ENCODE peak calls at places on chromosome 18, in four cellular contexts. One of them, this sample, is unnamed.

GRCh38 chr18:27017901-27018500 is 152.5 kb upstream of the AQP4 start:
- DNase-seq in HFF-Myc: no peak
- DNase-seq in sigmoid colon: no peak
- DNase-seq in spleen: no peak
- DNase-seq in this sample: peak; percentile 8

GRCh38 chr18:63025251-63025710 is 294.3 kb downstream of the BCL2 start:
- DNase-seq in HFF-Myc: no peak
- DNase-seq in sigmoid colon: no peak
- DNase-seq in spleen: peak; percentile 59
- DNase-seq in this sample: no peak

GRCh38 chr18:12767580-12768155 is 64.8 kb downstream of the PSMG2 start:
- DNase-seq in HFF-Myc: no peak
- DNase-seq in sigmoid colon: no peak
- DNase-seq in spleen: no peak
- DNase-seq in this sample: no peak

GRCh38 chr18:43159091-43159490 is 43.6 kb upstream of the RIT2 start:
- DNase-seq in HFF-Myc: no peak
- DNase-seq in sigmoid colon: no peak
- DNase-seq in spleen: no peak
- DNase-seq in this sample: no peak

GRCh38 chr18:75238786-75239185 is 28.2 kb downstream of the TSHZ1 start:
- DNase-seq in spleen: no peak
- DNase-seq in HFF-Myc: no peak
- DNase-seq in sigmoid colon: no peak
- DNase-seq in this sample: no peak

GRCh38 chr18:63676526-63676925 is 14.8 kb upstream of the SERPINB3 start:
- DNase-seq in sigmoid colon: no peak
- DNase-seq in spleen: no peak
- DNase-seq in HFF-Myc: no peak
- DNase-seq in this sample: peak; percentile 28

GRCh38 chr18:67151366-67151765 is 365.2 kb downstream of the DSEL start:
- DNase-seq in sigmoid colon: no peak
- DNase-seq in HFF-Myc: no peak
- DNase-seq in spleen: no peak
- DNase-seq in this sample: no peak

GRCh38 chr18:74489631-74490030 is 6.5 kb upstream of the CNDP2 start:
- DNase-seq in spleen: no peak
- DNase-seq in HFF-Myc: peak; percentile 37
- DNase-seq in sigmoid colon: no peak
- DNase-seq in this sample: no peak

GRCh38 chr18:74544898-74545297 is 10.6 kb downstream of the CNDP1 start:
- DNase-seq in spleen: no peak
- DNase-seq in HFF-Myc: no peak
- DNase-seq in sigmoid colon: no peak
- DNase-seq in this sample: no peak

GRCh38 chr18:3269241-3269640 is 7.3 kb downstream of the MYL12B start:
- DNase-seq in sigmoid colon: no peak
- DNase-seq in HFF-Myc: no peak
- DNase-seq in spleen: no peak
- DNase-seq in this sample: no peak

GRCh38 chr18:46418657-46419260 is 238.3 kb downstream of the LOXHD1 start:
- DNase-seq in sigmoid colon: no peak
- DNase-seq in spleen: no peak
- DNase-seq in HFF-Myc: no peak
- DNase-seq in this sample: no peak

GRCh38 chr18:44758821-44759624 is 78.3 kb downstream of the SETBP1 start:
- DNase-seq in HFF-Myc: no peak
- DNase-seq in spleen: no peak
- DNase-seq in sigmoid colon: no peak
- DNase-seq in this sample: peak; percentile 78

GRCh38 chr18:32929213-32929612 is 156.4 kb upstream of the KLHL14 start:
- DNase-seq in spleen: no peak
- DNase-seq in HFF-Myc: no peak
- DNase-seq in sigmoid colon: no peak
- DNase-seq in this sample: no peak

GRCh38 chr18:2881490-2882195 is 34.8 kb downstream of the EMILIN2 start:
- DNase-seq in spleen: no peak
- DNase-seq in HFF-Myc: no peak
- DNase-seq in sigmoid colon: peak; percentile 85
- DNase-seq in this sample: no peak

GRCh38 chr18:54671291-54671881 is 80.3 kb downstream of the DYNAP start:
- DNase-seq in sigmoid colon: no peak
- DNase-seq in spleen: no peak
- DNase-seq in HFF-Myc: no peak
- DNase-seq in this sample: peak; percentile 15

GRCh38 chr18:55265916-55266488 is 306.7 kb upstream of the CCDC68 start:
- DNase-seq in spleen: no peak
- DNase-seq in HFF-Myc: peak; percentile 93
- DNase-seq in sigmoid colon: no peak
- DNase-seq in this sample: no peak

GRCh38 chr18:37536646-37537045 is 29.0 kb downstream of the CELF4 start:
- DNase-seq in spleen: peak; percentile 58
- DNase-seq in HFF-Myc: no peak
- DNase-seq in sigmoid colon: no peak
- DNase-seq in this sample: no peak

GRCh38 chr18:70260683-70261082 is 28.2 kb upstream of the SOCS6 start:
- DNase-seq in sigmoid colon: no peak
- DNase-seq in HFF-Myc: no peak
- DNase-seq in spleen: no peak
- DNase-seq in this sample: no peak

GRCh38 chr18:13379930-13380665 is 161.5 kb downstream of the LDLRAD4 start:
- DNase-seq in spleen: no peak
- DNase-seq in HFF-Myc: no peak
- DNase-seq in sigmoid colon: peak; percentile 64
- DNase-seq in this sample: no peak

GRCh38 chr18:69495338-69495737 is 94.7 kb downstream of the DOK6 start:
- DNase-seq in sigmoid colon: no peak
- DNase-seq in HFF-Myc: no peak
- DNase-seq in spleen: no peak
- DNase-seq in this sample: no peak

GRCh38 chr18:31244737-31245432 is 73.1 kb upstream of the DSG1 start:
- DNase-seq in spleen: no peak
- DNase-seq in HFF-Myc: no peak
- DNase-seq in sigmoid colon: no peak
- DNase-seq in this sample: no peak

GRCh38 chr18:69787825-69788547 is 159.7 kb downstream of the CD226 start:
- DNase-seq in sigmoid colon: no peak
- DNase-seq in spleen: no peak
- DNase-seq in HFF-Myc: no peak
- DNase-seq in this sample: no peak

DNA sequence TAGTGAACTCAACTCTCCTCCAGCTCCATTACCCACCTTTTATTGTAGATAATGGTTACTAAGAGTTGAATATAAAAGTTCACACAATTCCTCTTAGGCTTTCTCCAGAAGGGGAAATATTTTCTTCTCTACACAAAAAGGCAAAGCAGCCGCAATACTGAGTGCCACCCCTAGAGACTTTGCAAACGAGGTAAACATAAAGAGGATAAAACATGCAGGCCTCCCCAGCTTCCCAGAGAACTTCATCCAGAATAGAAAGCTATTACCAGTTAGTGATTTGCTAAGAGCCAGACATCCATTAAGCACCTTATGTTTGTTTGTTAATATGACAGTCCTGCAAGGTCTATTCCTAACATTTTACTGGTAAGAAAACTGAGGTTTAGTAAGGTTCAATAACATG is 17.4 kb downstream of the ZNF521 start:
- DNase-seq in sigmoid colon: no peak
- DNase-seq in HFF-Myc: no peak
- DNase-seq in spleen: no peak
- DNase-seq in this sample: no peak
- TF ChIP-seq CTCF in sigmoid colon: no peak
- TF ChIP-seq CTCF in HFF-Myc: no peak
- TF ChIP-seq CTCF in spleen: no peak
- TF ChIP-seq CTCF in this sample: no peak

DNA sequence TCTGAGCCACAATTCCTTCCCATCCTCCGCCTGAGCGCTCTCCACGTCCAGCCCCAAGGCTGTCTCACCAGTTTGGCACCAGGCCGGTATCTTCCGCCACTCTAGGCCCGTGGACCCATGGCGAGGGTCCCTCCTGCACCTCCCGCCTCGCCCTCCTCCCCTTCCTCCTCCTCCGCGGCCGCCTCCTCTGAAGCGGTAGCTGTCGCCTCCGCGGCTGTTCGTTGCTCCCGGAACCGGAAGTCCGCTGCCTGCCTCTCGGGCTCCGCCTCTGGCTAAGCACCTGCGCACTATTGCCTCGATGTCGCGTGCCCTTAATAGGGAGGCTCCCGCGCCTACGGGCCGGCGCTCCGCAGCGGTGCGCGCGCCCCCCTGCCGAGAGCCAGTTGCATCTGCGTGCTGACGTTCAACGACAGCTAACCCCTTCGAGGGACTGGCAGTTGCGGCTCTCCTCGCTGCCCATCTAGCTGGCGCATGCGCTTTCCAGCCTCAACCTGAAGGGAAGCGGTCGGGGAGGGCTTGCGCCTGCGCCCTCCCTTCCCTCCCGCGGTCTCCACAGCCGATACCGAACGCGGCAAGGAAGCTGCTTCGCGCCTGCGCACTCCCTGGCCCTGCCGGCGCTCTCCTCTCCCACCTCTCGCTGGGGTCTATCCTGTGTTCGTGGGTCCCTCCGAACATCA is at the start of gene MBD1:
- DNase-seq in sigmoid colon: peak; percentile 99
- DNase-seq in HFF-Myc: peak; percentile 90
- DNase-seq in spleen: peak; percentile 100
- DNase-seq in this sample: peak; percentile 97
- TF ChIP-seq CTCF in sigmoid colon: peak; percentile 20
- TF ChIP-seq CTCF in HFF-Myc: peak; percentile 17
- TF ChIP-seq CTCF in spleen: peak; percentile 63
- TF ChIP-seq CTCF in this sample: no peak

GRCh38 chr18:78979058-78979680 is 449 bp upstream of the SALL3 start:
- DNase-seq in spleen: no peak
- DNase-seq in HFF-Myc: no peak
- DNase-seq in sigmoid colon: no peak
- DNase-seq in this sample: peak; percentile 68

GRCh38 chr18:78976697-78977626 is 2.7 kb upstream of the SALL3 start:
- DNase-seq in sigmoid colon: no peak
- DNase-seq in HFF-Myc: no peak
- DNase-seq in spleen: no peak
- DNase-seq in this sample: no peak

GRCh38 chr18:78979682-78980278 is at the start of gene SALL3:
- DNase-seq in sigmoid colon: no peak
- DNase-seq in spleen: no peak
- DNase-seq in HFF-Myc: no peak
- DNase-seq in this sample: peak; percentile 47

GRCh38 chr18:78977627-78978271 is 1.9 kb upstream of the SALL3 start:
- DNase-seq in HFF-Myc: no peak
- DNase-seq in sigmoid colon: no peak
- DNase-seq in spleen: no peak
- DNase-seq in this sample: peak; percentile 49

GRCh38 chr18:78978336-78979057 is 1.1 kb upstream of the SALL3 start:
- DNase-seq in spleen: no peak
- DNase-seq in HFF-Myc: no peak
- DNase-seq in sigmoid colon: no peak
- DNase-seq in this sample: no peak
- TF ChIP-seq CTCF in spleen: no peak
- TF ChIP-seq CTCF in HFF-Myc: no peak
- TF ChIP-seq CTCF in sigmoid colon: no peak
- TF ChIP-seq CTCF in this sample: no peak

GRCh38 chr18:50820901-50821520 is 1.2 kb upstream of the MRO start:
- DNase-seq in HFF-Myc: no peak
- DNase-seq in spleen: no peak
- DNase-seq in sigmoid colon: no peak
- DNase-seq in this sample: no peak

GRCh38 chr18:50817898-50818250 is 1.9 kb downstream of the MRO start:
- DNase-seq in HFF-Myc: no peak
- DNase-seq in sigmoid colon: no peak
- DNase-seq in spleen: no peak
- DNase-seq in this sample: no peak

GRCh38 chr18:50816767-50817166 is 3.0 kb downstream of the MRO start:
- DNase-seq in HFF-Myc: no peak
- DNase-seq in spleen: no peak
- DNase-seq in sigmoid colon: no peak
- DNase-seq in this sample: no peak

GRCh38 chr18:50819727-50820378 is at the start of gene MRO:
- DNase-seq in HFF-Myc: peak; percentile 37
- DNase-seq in spleen: peak; percentile 96
- DNase-seq in sigmoid colon: peak; percentile 93
- DNase-seq in this sample: peak; percentile 80

DNA sequence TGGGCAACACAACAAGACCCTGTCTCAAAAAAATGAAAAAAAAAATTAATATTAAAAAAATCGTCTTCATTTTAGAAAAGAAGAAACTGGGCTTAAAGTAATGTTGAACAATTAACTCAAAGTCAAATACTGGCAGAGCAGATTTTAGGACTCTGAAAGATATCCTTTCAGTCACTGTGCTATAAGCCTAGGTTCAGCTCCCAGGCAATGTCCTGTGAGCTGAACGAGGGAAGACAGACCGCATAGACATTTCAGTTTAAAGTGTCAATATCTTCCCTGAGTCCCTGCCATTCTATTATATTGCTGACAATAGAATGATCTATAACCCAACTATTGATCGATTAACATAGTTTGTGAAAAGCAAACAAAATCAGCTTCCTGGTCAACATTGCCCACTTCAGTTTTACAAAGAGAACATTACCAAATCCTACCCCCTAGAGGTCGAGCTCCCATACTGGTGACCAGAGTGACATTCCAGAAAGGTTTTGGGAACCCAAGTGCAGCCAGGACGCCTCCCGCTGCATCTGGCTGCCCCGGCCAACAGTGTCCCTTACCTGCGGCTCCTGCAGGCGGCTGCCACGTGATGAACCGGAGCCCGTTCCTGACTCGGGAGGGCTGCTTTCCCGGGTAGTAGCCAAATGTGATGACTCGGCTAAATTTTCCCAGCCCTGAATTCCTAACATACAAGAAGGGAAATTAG is 639 bp downstream of the MRO start:
- DNase-seq in HFF-Myc: no peak
- DNase-seq in sigmoid colon: peak; percentile 67
- DNase-seq in spleen: peak; percentile 81
- DNase-seq in this sample: no peak
- TF ChIP-seq CTCF in HFF-Myc: no peak
- TF ChIP-seq CTCF in sigmoid colon: no peak
- TF ChIP-seq CTCF in spleen: no peak
- TF ChIP-seq CTCF in this sample: no peak

GRCh38 chr18:23963443-23964185 is 50.9 kb upstream of the TTC39C start:
- DNase-seq in sigmoid colon: no peak
- DNase-seq in spleen: no peak
- DNase-seq in HFF-Myc: no peak
- DNase-seq in this sample: no peak
- TF ChIP-seq CTCF in sigmoid colon: no peak
- TF ChIP-seq CTCF in spleen: no peak
- TF ChIP-seq CTCF in HFF-Myc: no peak
- TF ChIP-seq CTCF in this sample: peak; percentile 3